ENCODE peak calls at places on chromosomes 12 and 14, in five cellular contexts. A, M, X, S and F are unnamed samples.

GRCh38 chr12:114263031-114263825 is 142.7 kb downstream of the TBX5 start:
- DNase-seq in M (no peak), A (no peak), S (no peak), X (no peak), F (no peak)

GRCh38 chr12:104788848-104789271 is 169.2 kb downstream of the SLC41A2 start:
- DNase-seq in M (no peak), X (no peak), A (no peak), S (no peak), F (no peak)

GRCh38 chr12:92596388-92596787 is 106.4 kb upstream of the PLEKHG7 start:
- DNase-seq in M (no peak), X (no peak), A (no peak), S (no peak), F (no peak)

GRCh38 chr12:118055865-118056773 is 4.9 kb downstream of the WSB2 start:
- DNase-seq in M (no peak), A (no peak), S (no peak), X (no peak), F (no peak)

GRCh38 chr12:6041891-6042290 is 82.6 kb downstream of the VWF start:
- DNase-seq in A (no peak), M (no peak), S (no peak), X (no peak), F (no peak)

GRCh38 chr12:15720299-15720698 is 68.9 kb downstream of the EPS8 start:
- DNase-seq in S (no peak), A (no peak), M (no peak), X (no peak), F (no peak)

GRCh38 chr12:91404362-91404899 is 221.8 kb upstream of the DCN start:
- DNase-seq in S (no peak), M (no peak), A (no peak), X (no peak), F (no peak)

GRCh38 chr12:116390656-116391335 is 113.3 kb upstream of the MED13L start:
- DNase-seq in M (no peak), S (no peak), A (no peak), X (no peak), F (no peak)

GRCh38 chr12:49198431-49199155 is 9.7 kb upstream of the TUBA1A start:
- DNase-seq in S (no peak), M (no peak), X (no peak), A (no peak), F (peak)

GRCh38 chr12:104171785-104172563 is 34.0 kb upstream of the NFYB start:
- DNase-seq in X (no peak), A (no peak), S (no peak), M (no peak), F (no peak)

GRCh38 chr14:75861161-75861621 is 120.6 kb downstream of the TGFB3 start:
- DNase-seq in A (no peak), X (no peak), M (no peak), S (no peak), F (no peak)

GRCh38 chr14:79585845-79586244 is 625.5 kb downstream of the DIO2 start:
- DNase-seq in X (no peak), A (no peak), M (no peak), S (no peak), F (no peak)

GRCh38 chr14:68729556-68729955 is 63.3 kb downstream of the ZFP36L1 start:
- DNase-seq in S (peak), X (no peak), A (no peak), M (no peak), F (no peak)

GRCh38 chr12:32455607-32456063 is 56.3 kb downstream of the FGD4 start:
- DNase-seq in S (no peak), X (no peak), A (no peak), M (no peak), F (no peak)

GRCh38 chr14:23695220-23695999 is 59.2 kb downstream of the DHRS2 start:
- DNase-seq in M (no peak), S (no peak), X (no peak), A (no peak), F (no peak)

GRCh38 chr14:90126260-90126659 is 64.5 kb downstream of the KCNK13 start:
- DNase-seq in M (no peak), X (no peak), A (no peak), S (no peak), F (no peak)

GRCh38 chr12:42143401-42144173 is 1.1 kb downstream of the GXYLT1 start:
- DNase-seq in M (no peak), X (no peak), S (no peak), A (no peak), F (no peak)

GRCh38 chr12:112107728-112108447 is 695 bp downstream of the NAA25 start:
- DNase-seq in X (no peak), M (no peak), A (no peak), S (no peak), F (peak)

GRCh38 chr12:125538800-125539199 is 473.6 kb downstream of the AACS start:
- DNase-seq in A (no peak), S (no peak), M (no peak), X (no peak), F (no peak)

GRCh38 chr14:55438066-55438683 is 2.2 kb downstream of the TBPL2 start:
- DNase-seq in M (no peak), S (no peak), A (no peak), X (no peak), F (no peak)

GRCh38 chr12:88529531-88530488 is 50.5 kb downstream of the KITLG start:
- DNase-seq in A (no peak), S (no peak), M (no peak), X (no peak), F (no peak)

GRCh38 chr12:9648701-9649531 is 20.6 kb upstream of the CLEC2D start:
- DNase-seq in A (no peak), S (no peak), X (no peak), M (no peak), F (no peak)

GRCh38 chr12:2251485-2252179 is 198.8 kb downstream of the CACNA1C start:
- DNase-seq in A (no peak), S (no peak), X (no peak), M (no peak), F (no peak)

GRCh38 chr14:23601424-23601823 is 22.8 kb upstream of the JPH4 start:
- DNase-seq in A (no peak), S (no peak), X (no peak), M (no peak), F (no peak)

GRCh38 chr12:22670762-22671161 is 45.8 kb downstream of the ETNK1 start:
- DNase-seq in M (no peak), S (no peak), A (no peak), X (no peak), F (no peak)

GRCh38 chr14:100819829-100820475 is 6.0 kb upstream of the MEG3 start:
- DNase-seq in S (no peak), M (no peak), A (no peak), X (no peak), F (no peak)

GRCh38 chr14:99755629-99756603 is 37.3 kb upstream of the EML1 start:
- DNase-seq in X (no peak), S (peak), A (no peak), M (no peak), F (peak)

GRCh38 chr12:46432325-46432724 is 59.8 kb upstream of the SLC38A2 start:
- DNase-seq in S (no peak), M (no peak), X (no peak), A (no peak), F (no peak)

GRCh38 chr12:52387859-52388258 is 2.4 kb upstream of the KRT84 start:
- DNase-seq in X (no peak), A (no peak), S (no peak), M (no peak), F (no peak)

GRCh38 chr12:71045781-71046180 is 112.0 kb downstream of the TSPAN8 start:
- DNase-seq in X (no peak), S (no peak), M (no peak), A (no peak), F (no peak)

GRCh38 chr12:101015021-101015420 is 195.0 kb downstream of the SLC5A8 start:
- DNase-seq in X (no peak), A (no peak), S (no peak), M (no peak), F (no peak)

GRCh38 chr12:46271846-46272245 is 3.0 kb upstream of the SLC38A1 start:
- DNase-seq in S (no peak), A (no peak), X (no peak), M (no peak), F (no peak)

GRCh38 chr14:86798330-86798729 is 1194.7 kb downstream of the GALC start:
- DNase-seq in M (no peak), A (no peak), S (no peak), X (no peak), F (no peak)

GRCh38 chr14:78005325-78005724 is 164.8 kb upstream of the NRXN3 start:
- DNase-seq in S (no peak), X (no peak), A (no peak), M (no peak), F (no peak)

GRCh38 chr14:79967001-79967400 is 244.3 kb downstream of the DIO2 start:
- DNase-seq in A (no peak), S (no peak), X (no peak), M (no peak), F (no peak)

GRCh38 chr14:23099212-23099861 is 4.0 kb downstream of the C14orf119 start:
- DNase-seq in S (no peak), X (no peak), M (no peak), A (no peak), F (no peak)

GRCh38 chr14:66045572-66046021 is 440.6 kb upstream of the CCDC196 start:
- DNase-seq in X (no peak), S (no peak), M (no peak), A (no peak), F (no peak)

DNA sequence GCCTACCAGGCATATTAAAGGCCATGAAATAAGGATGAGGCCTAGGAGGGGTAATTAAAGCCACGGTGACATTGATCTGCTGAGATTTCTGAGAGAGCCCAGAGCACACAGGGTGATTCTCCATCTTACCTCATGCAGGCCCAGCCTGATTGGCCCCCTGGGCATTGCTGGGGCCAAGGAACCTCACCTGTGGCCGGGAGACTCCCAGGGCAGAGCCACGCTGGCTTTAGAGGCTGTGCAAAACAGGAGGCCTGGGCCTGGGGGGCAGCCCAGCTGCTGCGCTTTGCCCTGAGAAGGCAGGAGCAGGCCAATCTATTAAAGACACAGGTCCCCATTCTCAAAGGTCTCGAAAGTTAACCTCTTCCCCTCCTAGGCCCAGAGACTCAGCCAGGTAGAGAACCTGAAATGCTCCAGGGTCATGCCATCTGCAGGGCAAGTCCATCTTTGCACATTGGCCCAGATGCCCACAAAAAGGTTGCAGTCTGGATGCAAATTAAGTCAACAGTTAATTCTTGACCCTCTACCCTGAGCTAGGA is 1099.7 kb downstream of the BCL11B start:
- DNase-seq in A (no peak), M (no peak), S (no peak), X (no peak), F (no peak)
- H3K27ac ChIP-seq in A (no peak), M (no peak), S (no peak), X (peak), F (no peak)

GRCh38 chr14:106347890-106348755 is 821.7 kb downstream of the TMEM121 start:
- DNase-seq in X (no peak), S (no peak), A (no peak), M (peak), F (no peak)
- H3K27ac ChIP-seq in X (no peak), S (no peak), A (no peak), M (no peak), F (no peak)

GRCh38 chr14:72966038-72966437 is 39.8 kb downstream of the DCAF4 start:
- DNase-seq in X (no peak), A (no peak), S (no peak), M (no peak), F (no peak)
- H3K27ac ChIP-seq in X (no peak), A (no peak), S (no peak), M (no peak), F (no peak)

GRCh38 chr14:64510127-64510808 is 5.7 kb downstream of the ZBTB1 start:
- DNase-seq in M (no peak), A (no peak), X (no peak), S (no peak), F (no peak)
- H3K27ac ChIP-seq in M (peak), A (peak), X (no peak), S (peak), F (no peak)

GRCh38 chr12:127809236-127809635 is 457.7 kb upstream of the TMEM132C start:
- DNase-seq in S (no peak), X (no peak), M (no peak), A (no peak), F (no peak)

GRCh38 chr12:127813147-127813546 is 453.8 kb upstream of the TMEM132C start:
- DNase-seq in M (no peak), X (no peak), S (no peak), A (no peak), F (no peak)

GRCh38 chr12:127811988-127812387 is 455.0 kb upstream of the TMEM132C start:
- DNase-seq in X (no peak), A (no peak), M (no peak), S (no peak), F (no peak)

DNA sequence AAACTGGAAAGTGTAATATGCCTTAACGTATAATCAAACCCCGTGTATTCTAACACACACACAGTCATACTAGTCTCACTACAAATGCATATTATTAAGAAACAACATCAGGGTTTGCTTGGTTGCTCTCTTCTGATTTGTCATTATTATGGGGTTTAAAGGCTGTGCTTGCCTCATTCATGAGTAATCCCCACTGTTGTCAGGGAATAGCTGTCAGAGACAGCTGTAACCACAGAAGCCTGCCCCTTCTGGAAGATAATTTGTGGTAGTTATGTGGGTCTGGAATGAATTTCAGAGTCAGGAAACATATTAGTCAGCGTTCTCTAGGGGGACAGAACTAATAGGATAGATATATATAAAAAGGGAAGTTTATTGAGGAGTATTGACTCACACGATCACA is 456.9 kb upstream of the TMEM132C start:
- DNase-seq in A (no peak), S (no peak), X (no peak), M (no peak), F (no peak)
- H3K27ac ChIP-seq in A (no peak), S (no peak), X (no peak), M (no peak), F (no peak)